ENCODE peak calls at places on chromosome X, in four cellular contexts. P is GM12878, L is kidney, X is left ventricle myocardium inferior. E is an unnamed sample.

GRCh38 chrX:71251456-71251973 is 2.4 kb downstream of the ZMYM3 start:
- DNase-seq in X (no peak), P (no peak), L (no peak), E (peak; percentile 11)

GRCh38 chrX:17547658-17548057 is 172.7 kb downstream of the NHS start:
- DNase-seq in L (peak; percentile 89), P (peak; percentile 56), X (peak; percentile 21), E (peak; percentile 81)

GRCh38 chrX:65667503-65668355 is at the start of gene MSN:
- DNase-seq in X (peak; percentile 84), P (no peak), L (peak; percentile 94), E (peak; percentile 84)

GRCh38 chrX:19799319-19800182 is 87.8 kb downstream of the SH3KBP1 start:
- DNase-seq in L (no peak), P (no peak), X (no peak), E (peak; percentile 70)

GRCh38 chrX:150569155-150569477 is 695 bp downstream of the MTM1 start:
- DNase-seq in P (no peak), X (peak; percentile 27), L (peak; percentile 78), E (peak; percentile 65)

GRCh38 chrX:19886888-19887531 is 390 bp downstream of the SH3KBP1 start:
- DNase-seq in L (peak; percentile 74), X (peak; percentile 28), P (no peak), E (no peak)

GRCh38 chrX:54747713-54748393 is 50.2 kb downstream of the ITIH6 start:
- DNase-seq in P (no peak), X (no peak), L (no peak), E (peak; percentile 16)

GRCh38 chrX:134423606-134424005 is 36.4 kb upstream of the HPRT1 start:
- DNase-seq in P (no peak), L (no peak), X (no peak), E (peak; percentile 2)

GRCh38 chrX:12370444-12371089 is 232.3 kb downstream of the FRMPD4 start:
- DNase-seq in L (no peak), X (peak; percentile 15), P (no peak), E (no peak)

GRCh38 chrX:106177982-106178321 is 9.8 kb downstream of the PWWP3B start:
- DNase-seq in L (no peak), P (no peak), X (no peak), E (no peak)

GRCh38 chrX:106177106-106177981 is 9.2 kb downstream of the PWWP3B start:
- DNase-seq in L (no peak), P (no peak), X (peak; percentile 64), E (no peak)

GRCh38 chrX:106178826-106179225 is 10.7 kb downstream of the PWWP3B start:
- DNase-seq in L (no peak), P (no peak), X (no peak), E (no peak)
- TF ChIP-seq CTCF in L (no peak), P (no peak), X (no peak), E (no peak)

GRCh38 chrX:5650904-5651303 is 577.8 kb downstream of the NLGN4X start:
- DNase-seq in L (no peak), X (no peak), P (no peak), E (peak; percentile 68)
- H3K4me3 ChIP-seq in L (no peak overlapping the region), X (no peak overlapping the region), P (no peak overlapping the region), E (no peak overlapping the region)

DNA sequence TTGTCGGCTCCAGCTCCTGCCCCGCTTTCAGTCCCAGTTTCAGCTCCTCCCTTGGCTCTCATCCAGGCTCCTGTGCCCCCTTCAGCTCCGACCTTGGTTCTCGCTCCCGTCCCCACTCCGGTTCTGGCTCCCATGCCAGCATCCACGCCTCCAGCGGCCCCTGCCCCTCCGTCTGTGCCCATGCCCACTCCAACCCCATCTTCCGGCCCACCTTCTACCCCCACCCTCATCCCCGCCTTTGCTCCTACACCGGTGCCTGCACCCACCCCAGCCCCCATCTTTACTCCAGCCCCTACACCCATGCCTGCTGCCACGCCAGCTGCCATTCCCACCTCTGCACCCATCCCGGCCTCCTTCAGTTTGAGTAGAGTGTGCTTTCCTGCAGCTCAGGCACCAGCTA is 31.2 kb downstream of the BCORL1 start:
- DNase-seq in L (peak; percentile 66), P (no peak), X (no peak), E (no peak)
- TF ChIP-seq CTCF in L (no peak), P (no peak), X (no peak), E (no peak)

GRCh38 chrX:64205735-64206491 is 405 bp upstream of the AMER1 start:
- DNase-seq in P (peak; percentile 71), L (peak; percentile 97), X (peak; percentile 93), E (peak; percentile 94)
- H3K4me3 ChIP-seq in P (peak overlapping the region; percentile 62), L (peak overlapping the region; percentile 70), X (peak overlapping the region; percentile 82), E (peak overlapping the region; percentile 70)

GRCh38 chrX:99091459-99091858 is 1318.6 kb downstream of the PCDH19 start:
- DNase-seq in X (no peak), L (no peak), P (no peak), E (no peak)
- TF ChIP-seq CTCF in X (no peak), L (no peak), P (no peak), E (no peak)

DNA sequence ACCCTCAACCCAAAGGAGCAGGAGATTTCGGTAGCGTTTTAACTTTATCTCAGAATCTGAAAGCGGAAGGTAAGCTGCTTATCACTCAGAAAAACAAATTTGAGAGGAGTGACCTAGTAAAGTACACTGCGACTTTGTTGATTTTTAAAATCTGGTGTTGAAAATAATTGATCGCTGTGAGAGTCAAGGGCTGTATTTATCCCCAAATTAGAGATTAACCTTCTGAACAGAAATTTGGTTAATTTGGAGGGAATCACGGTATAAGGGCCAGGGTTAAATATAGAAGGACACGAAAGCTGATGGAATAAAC is 212 bp downstream of the CLCN4 start:
- DNase-seq in P (no peak), X (no peak), L (no peak), E (no peak)
- H3K4me3 ChIP-seq in P (peak overlapping the region; percentile 41), X (peak overlapping the region; percentile 59), L (peak overlapping the region; percentile 44), E (no peak overlapping the region)

GRCh38 chrX:114619874-114620273 is 36.0 kb downstream of the HTR2C start:
- DNase-seq in L (no peak), P (no peak), X (no peak), E (peak; percentile 1)
- TF ChIP-seq CTCF in L (peak; percentile 22), P (peak; percentile 31), X (peak; percentile 44), E (peak; percentile 26)

GRCh38 chrX:154436290-154436596 is 711 bp upstream of the GDI1 start:
- DNase-seq in X (no peak), P (no peak), L (no peak), E (no peak)
- H3K4me3 ChIP-seq in X (peak overlapping the region; percentile 86), P (no peak overlapping the region), L (no peak overlapping the region), E (peak overlapping the region; percentile 49)